ENCODE peak calls at places on chromosomes 6 and 20, in eight cellular contexts. A is astrocyte, P is neural progenitor cell, N is IMR-90, Y is fibroblast of lung, X is DND-41, J is keratinocyte, R is H9. B is an unnamed sample. For H4K20me1 and H3K4me1, the result is how much of the 10 kb centered on the place peaks cover.

GRCh38 chr6:155408981-155409380 is 46.7 kb downstream of the NOX3 start:
- DNase-seq in A (no peak), P (no peak), N (no peak), Y (no peak), X (no peak), J (no peak), R (no peak), B (no peak)

GRCh38 chr20:7980332-7981046 is 39.1 kb downstream of the TMX4 start:
- DNase-seq in A (peak), P (peak), N (peak), Y (peak), X (no peak), J (no peak), R (peak), B (peak)

GRCh38 chr6:40845588-40845987 is 193.4 kb downstream of the UNC5CL start:
- DNase-seq in A (peak), P (peak), N (peak), Y (peak), X (peak), J (no peak), R (peak), B (peak)

GRCh38 chr6:133467982-133468380 is 226.8 kb downstream of the EYA4 start:
- DNase-seq in A (peak), P (no peak), N (peak), Y (no peak), X (no peak), J (no peak), R (no peak), B (no peak)

GRCh38 chr6:80690611-80691090 is 584.2 kb downstream of the BCKDHB start:
- DNase-seq in A (peak), P (no peak), N (peak), Y (peak), X (no peak), J (no peak), R (no peak), B (no peak)

GRCh38 chr6:89412071-89413005 is at the start of gene RRAGD:
- DNase-seq in A (no peak), P (peak), N (no peak), Y (no peak), X (peak), J (no peak), R (peak), B (peak)

GRCh38 chr6:113428702-113429101 is 428.4 kb upstream of the MARCKS start:
- DNase-seq in A (peak), P (no peak), N (peak), Y (no peak), X (no peak), J (no peak), R (no peak), B (no peak)

GRCh38 chr6:34526241-34526972 is 29.7 kb downstream of the SPDEF start:
- DNase-seq in A (no peak), P (peak), N (no peak), Y (no peak), X (no peak), J (no peak), R (no peak), B (no peak)

GRCh38 chr20:48986899-48987298 is 59.2 kb upstream of the CSE1L start:
- DNase-seq in A (no peak), P (no peak), N (no peak), Y (no peak), X (no peak), J (no peak), R (no peak), B (no peak)

GRCh38 chr20:17841751-17842191 is 126.8 kb downstream of the SNX5 start:
- DNase-seq in A (peak), P (no peak), N (peak), Y (peak), X (no peak), J (no peak), R (no peak), B (no peak)

GRCh38 chr6:87731818-87732661 is 30.0 kb upstream of the AKIRIN2 start:
- DNase-seq in A (peak), P (no peak), N (peak), Y (peak), X (peak), J (peak), R (no peak), B (no peak)

GRCh38 chr6:138105880-138106664 is 1.1 kb downstream of the PERP start:
- DNase-seq in A (peak), P (peak), N (peak), Y (peak), X (no peak), J (no peak), R (peak), B (no peak)

GRCh38 chr6:80331522-80331921 is 225.1 kb downstream of the BCKDHB start:
- DNase-seq in A (no peak), P (peak), N (no peak), Y (no peak), X (no peak), J (no peak), R (no peak), B (no peak)

GRCh38 chr20:19259182-19259591 is 46.7 kb downstream of the SLC24A3 start:
- DNase-seq in A (no peak), P (no peak), N (no peak), Y (no peak), X (no peak), J (no peak), R (peak), B (no peak)

GRCh38 chr6:20660534-20660933 is 126.3 kb downstream of the CDKAL1 start:
- DNase-seq in A (no peak), P (no peak), N (no peak), Y (no peak), X (no peak), J (no peak), R (no peak), B (no peak)

GRCh38 chr20:51206032-51206662 is 183.2 kb upstream of the KCNG1 start:
- DNase-seq in A (no peak), P (no peak), N (no peak), Y (no peak), X (no peak), J (no peak), R (peak), B (peak)

GRCh38 chr6:170545405-170545804 is 7.7 kb downstream of the PSMB1 start:
- DNase-seq in A (no peak), P (no peak), N (peak), Y (peak), X (no peak), J (no peak), R (no peak), B (no peak)

GRCh38 chr6:66429220-66429619 is 722.2 kb upstream of the EYS start:
- DNase-seq in A (no peak), P (no peak), N (peak), Y (peak), X (no peak), J (no peak), R (no peak), B (no peak)

GRCh38 chr20:17169575-17170136 is 57.2 kb upstream of the PCSK2 start:
- DNase-seq in A (no peak), P (no peak), N (no peak), Y (no peak), X (no peak), J (no peak), R (no peak), B (no peak)

GRCh38 chr6:144528605-144529425 is 243.7 kb downstream of the UTRN start:
- DNase-seq in A (peak), P (peak), N (peak), Y (no peak), X (peak), J (no peak), R (peak), B (no peak)

GRCh38 chr6:147441751-147442150 is 66.7 kb upstream of the SAMD5 start:
- DNase-seq in A (no peak), P (no peak), N (no peak), Y (peak), X (no peak), J (no peak), R (no peak), B (no peak)

GRCh38 chr20:63158845-63159244 is 57.1 kb downstream of the YTHDF1 start:
- DNase-seq in A (no peak), P (no peak), N (no peak), Y (no peak), X (no peak), J (no peak), R (no peak), B (no peak)

GRCh38 chr6:31266721-31267360 is 5.1 kb downstream of the HLA-C start:
- DNase-seq in A (no peak), P (no peak), N (no peak), Y (no peak), X (no peak), J (no peak), R (no peak), B (no peak)

GRCh38 chr6:1477432-1478090 is 88.2 kb downstream of the FOXF2 start:
- DNase-seq in A (peak), P (no peak), N (peak), Y (peak), X (no peak), J (no peak), R (no peak), B (no peak)

GRCh38 chr6:122071950-122072647 is 327.4 kb upstream of the HSF2 start:
- DNase-seq in A (no peak), P (no peak), N (no peak), Y (no peak), X (no peak), J (no peak), R (no peak), B (no peak)

GRCh38 chr6:122069933-122070332 is 329.5 kb upstream of the HSF2 start:
- DNase-seq in A (peak), P (no peak), N (no peak), Y (no peak), X (no peak), J (no peak), R (no peak), B (no peak)

GRCh38 chr6:122063761-122064160 is 335.7 kb upstream of the HSF2 start:
- DNase-seq in A (no peak), P (no peak), N (no peak), Y (no peak), X (no peak), J (no peak), R (no peak), B (no peak)

GRCh38 chr6:122066200-122066599 is 333.3 kb upstream of the HSF2 start:
- DNase-seq in A (no peak), P (no peak), N (no peak), Y (no peak), X (no peak), J (no peak), R (no peak), B (no peak)

DNA sequence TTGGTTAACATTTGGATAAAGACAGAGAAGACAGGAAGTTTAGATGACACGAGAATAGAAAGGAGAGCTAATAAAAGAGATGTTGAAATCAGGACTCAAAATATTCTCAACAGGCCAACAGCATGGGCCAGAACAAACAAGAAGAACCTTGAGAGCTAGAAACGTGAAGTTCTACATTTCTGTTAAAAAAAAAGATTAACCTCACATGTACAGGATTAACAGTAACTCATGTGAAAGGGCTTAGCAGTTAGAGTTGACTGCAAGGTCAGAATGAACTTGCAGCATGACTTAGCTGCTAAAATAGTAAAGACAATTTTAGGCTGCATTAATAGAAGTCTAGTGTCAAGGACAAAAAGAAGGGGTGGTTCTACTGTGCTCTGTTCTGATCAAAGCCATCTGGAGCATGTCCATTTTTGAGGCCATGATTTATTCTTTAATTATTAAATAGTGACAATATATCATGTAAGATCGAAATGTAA is 331.1 kb upstream of the HSF2 start:
- DNase-seq in A (no peak), P (no peak), N (no peak), Y (no peak), X (no peak), J (no peak), R (no peak), B (no peak)
- H2AFZ ChIP-seq in A (no peak), P (no peak), N (no peak), Y (no peak), X (no peak), J (no peak), R (no peak), B (no peak)

GRCh38 chr20:32477594-32478512 is 107.3 kb downstream of the NOL4L start:
- DNase-seq in A (no peak), P (no peak), N (no peak), Y (no peak), X (no peak), J (no peak), R (no peak), B (no peak)

GRCh38 chr20:32480361-32481199 is 104.6 kb downstream of the NOL4L start:
- DNase-seq in A (no peak), P (peak), N (peak), Y (no peak), X (no peak), J (no peak), R (peak), B (no peak)

GRCh38 chr20:32478576-32478975 is 106.6 kb downstream of the NOL4L start:
- DNase-seq in A (no peak), P (no peak), N (no peak), Y (no peak), X (no peak), J (no peak), R (no peak), B (no peak)

GRCh38 chr20:32479697-32480140 is 105.4 kb downstream of the NOL4L start:
- DNase-seq in A (no peak), P (no peak), N (no peak), Y (no peak), X (no peak), J (no peak), R (no peak), B (no peak)

GRCh38 chr20:32479012-32479411 is 106.1 kb downstream of the NOL4L start:
- DNase-seq in A (no peak), P (no peak), N (no peak), Y (no peak), X (no peak), J (no peak), R (no peak), B (no peak)
- H4K20me1 ChIP-seq in A (half or more), P (half or more), N (half or more), Y (under half), X (half or more), J (under half), R (under half), B (under half)

GRCh38 chr20:53707341-53708102 is 113.9 kb upstream of the ZNF217 start:
- DNase-seq in A (peak), P (no peak), N (peak), Y (peak), X (no peak), J (no peak), R (no peak), B (peak)
- H3K4me1 ChIP-seq in A (under half), P (under half), N (under half), Y (under half), X (under half), J (under half), R (under half), B (under half)

GRCh38 chr6:146286976-146287375 is 256.7 kb upstream of the RAB32 start:
- DNase-seq in A (no peak), P (no peak), N (no peak), Y (peak), X (no peak), J (no peak), R (no peak), B (no peak)
- H2AFZ ChIP-seq in A (no peak), P (no peak), N (no peak), Y (no peak), X (no peak), J (no peak), R (no peak), B (no peak)

GRCh38 chr6:163442336-163442735 is 27.8 kb downstream of the QKI start:
- DNase-seq in A (no peak), P (no peak), N (no peak), Y (no peak), X (no peak), J (no peak), R (no peak), B (no peak)

GRCh38 chr6:163437466-163437865 is 22.9 kb downstream of the QKI start:
- DNase-seq in A (no peak), P (no peak), N (no peak), Y (no peak), X (no peak), J (no peak), R (no peak), B (no peak)

GRCh38 chr6:163436843-163437242 is 22.3 kb downstream of the QKI start:
- DNase-seq in A (no peak), P (no peak), N (no peak), Y (no peak), X (no peak), J (no peak), R (no peak), B (no peak)

GRCh38 chr6:163438298-163438939 is 23.9 kb downstream of the QKI start:
- DNase-seq in A (no peak), P (no peak), N (peak), Y (no peak), X (no peak), J (no peak), R (no peak), B (no peak)

GRCh38 chr6:163438940-163439335 is 24.4 kb downstream of the QKI start:
- DNase-seq in A (no peak), P (no peak), N (no peak), Y (no peak), X (peak), J (no peak), R (no peak), B (no peak)
- H4K20me1 ChIP-seq in A (half or more), P (half or more), N (half or more), Y (under half), X (under half), J (under half), R (under half), B (under half)

GRCh38 chr20:36463212-36464061 is 77.9 kb upstream of the MYL9 start:
- DNase-seq in A (no peak), P (no peak), N (no peak), Y (no peak), X (no peak), J (no peak), R (no peak), B (peak)
- H3K4me1 ChIP-seq in A (half or more), P (under half), N (under half), Y (under half), X (under half), J (half or more), R (under half), B (half or more)

GRCh38 chr6:101391772-101392560 is 1.5 kb upstream of the GRIK2 start:
- DNase-seq in A (no peak), P (peak), N (no peak), Y (no peak), X (no peak), J (no peak), R (peak), B (no peak)

GRCh38 chr6:101395345-101395744 is 1.8 kb downstream of the GRIK2 start:
- DNase-seq in A (no peak), P (no peak), N (no peak), Y (no peak), X (no peak), J (no peak), R (no peak), B (no peak)

GRCh38 chr6:101396552-101397173 is 3.2 kb downstream of the GRIK2 start:
- DNase-seq in A (peak), P (peak), N (peak), Y (peak), X (peak), J (no peak), R (peak), B (peak)

GRCh38 chr6:101393291-101394251 is at the start of gene GRIK2:
- DNase-seq in A (peak), P (peak), N (peak), Y (no peak), X (no peak), J (no peak), R (peak), B (no peak)

GRCh38 chr6:101392561-101393230 is 812 bp upstream of the GRIK2 start:
- DNase-seq in A (no peak), P (no peak), N (no peak), Y (no peak), X (no peak), J (no peak), R (peak), B (no peak)
- H2AFZ ChIP-seq in A (peak), P (peak), N (peak), Y (no peak), X (no peak), J (no peak), R (peak), B (no peak)

B was measured in OCI-LY7.